ENCODE peak calls at places on chromosome 15, in four cellular contexts. U, J, P and K are unnamed samples.

GRCh38 chr15:38578626-38579025 is 14.0 kb upstream of the RASGRP1 start:
- DNase-seq in U (no peak), J (no peak), P (no peak), K (no peak)

GRCh38 chr15:59792359-59792758 is 103.2 kb upstream of the BNIP2 start:
- DNase-seq in U (no peak), J (no peak), P (no peak), K (no peak)

GRCh38 chr15:100256985-100257650 is 84.7 kb downstream of the ADAMTS17 start:
- DNase-seq in U (no peak), J (no peak), P (no peak), K (no peak)

GRCh38 chr15:40310001-40310959 is 2.5 kb upstream of the PLCB2 start:
- DNase-seq in U (peak; percentile 47), J (peak; percentile 29), P (no peak), K (no peak)

GRCh38 chr15:39642011-39642640 is 61.2 kb downstream of the THBS1 start:
- DNase-seq in U (peak; percentile 86), J (peak; percentile 8), P (peak; percentile 48), K (no peak)

GRCh38 chr15:61974118-61974517 is 86.1 kb downstream of the VPS13C start:
- DNase-seq in U (no peak), J (no peak), P (no peak), K (no peak)

GRCh38 chr15:75696854-75697259 is 15.8 kb downstream of the CSPG4 start:
- DNase-seq in U (no peak), J (no peak), P (no peak), K (no peak)

GRCh38 chr15:89451846-89452245 is 44.5 kb downstream of the RHCG start:
- DNase-seq in U (no peak), J (no peak), P (no peak), K (no peak)

GRCh38 chr15:23538657-23539056 is 26.8 kb upstream of the MKRN3 start:
- DNase-seq in U (no peak), J (no peak), P (peak; percentile 12), K (no peak)

GRCh38 chr15:82999905-83000671 is 11.4 kb downstream of the C15orf40 start:
- DNase-seq in U (peak; percentile 71), J (peak; percentile 69), P (peak; percentile 12), K (peak; percentile 28)

GRCh38 chr15:38758001-38758400 is 193.4 kb upstream of the RASGRP1 start:
- DNase-seq in U (peak; percentile 7), J (no peak), P (no peak), K (no peak)

GRCh38 chr15:70470556-70471191 is 292.7 kb downstream of the UACA start:
- DNase-seq in U (peak; percentile 35), J (no peak), P (no peak), K (no peak)

GRCh38 chr15:39511915-39512260 is 69.0 kb upstream of the THBS1 start:
- DNase-seq in U (peak; percentile 45), J (no peak), P (no peak), K (no peak)

GRCh38 chr15:70272565-70273355 is 175.0 kb upstream of the TLE3 start:
- DNase-seq in U (no peak), J (no peak), P (no peak), K (no peak)

GRCh38 chr15:98668566-98669308 is 20.4 kb downstream of the IGF1R start:
- DNase-seq in U (peak; percentile 69), J (no peak), P (no peak), K (no peak)

GRCh38 chr15:48112242-48112641 is 8.5 kb upstream of the SLC24A5 start:
- DNase-seq in U (peak; percentile 44), J (peak; percentile 17), P (peak; percentile 38), K (peak; percentile 45)

GRCh38 chr15:66765478-66766281 is 63.6 kb downstream of the SMAD6 start:
- DNase-seq in U (peak; percentile 73), J (peak; percentile 95), P (no peak), K (no peak)

GRCh38 chr15:100350434-100351226 is 8.9 kb upstream of the ADAMTS17 start:
- DNase-seq in U (peak; percentile 13), J (no peak), P (no peak), K (no peak)

GRCh38 chr15:41465822-41466421 is 27.8 kb upstream of the ITPKA start:
- DNase-seq in U (peak; percentile 70), J (peak; percentile 52), P (no peak), K (no peak)

GRCh38 chr15:53549697-53550315 is 209.7 kb downstream of the WDR72 start:
- DNase-seq in U (no peak), J (no peak), P (no peak), K (no peak)

GRCh38 chr15:59532770-59533379 is 78.7 kb upstream of the GCNT3 start:
- DNase-seq in U (peak; percentile 60), J (peak; percentile 51), P (peak; percentile 15), K (no peak)

GRCh38 chr15:25245801-25246622 is 192.8 kb downstream of the UBE3A start:
- DNase-seq in U (no peak), J (no peak), P (no peak), K (no peak)

GRCh38 chr15:38671675-38672141 is 107.1 kb upstream of the RASGRP1 start:
- DNase-seq in U (peak; percentile 4), J (no peak), P (no peak), K (no peak)

GRCh38 chr15:40146037-40146436 is 14.8 kb upstream of the BUB1B start:
- DNase-seq in U (peak; percentile 73), J (peak; percentile 37), P (no peak), K (no peak)

GRCh38 chr15:61025746-61026256 is 203.3 kb downstream of the RORA start:
- DNase-seq in U (no peak), J (no peak), P (no peak), K (no peak)

GRCh38 chr15:95857124-95857757 is 473.3 kb upstream of the NR2F2 start:
- DNase-seq in U (peak; percentile 88), J (no peak), P (no peak), K (no peak)

GRCh38 chr15:44033894-44034293 is 161.2 kb downstream of the FRMD5 start:
- DNase-seq in U (peak; percentile 79), J (no peak), P (no peak), K (no peak)

GRCh38 chr15:31300208-31300661 is 26.4 kb upstream of the KLF13 start:
- DNase-seq in U (no peak), J (no peak), P (no peak), K (no peak)

GRCh38 chr15:35546581-35547381 is 816 bp upstream of the DPH6 start:
- DNase-seq in U (no peak), J (no peak), P (no peak), K (no peak)

GRCh38 chr15:70048578-70048977 is 49.1 kb downstream of the TLE3 start:
- DNase-seq in U (no peak), J (no peak), P (no peak), K (no peak)

GRCh38 chr15:39022532-39023305 is 458.1 kb upstream of the RASGRP1 start:
- DNase-seq in U (no peak), J (no peak), P (no peak), K (no peak)